ENCODE peak calls at places on chromosomes 7 and 10, in nine cellular contexts. F, G, T, R, C, W, S, Z and O are unnamed samples.

GRCh38 chr10:71773221-71773971 is at the start of gene VSIR:
- DNase-seq in R (peak; percentile 89), G (peak; percentile 94), F (peak; percentile 73), W (peak; percentile 94), T (peak; percentile 89), Z (peak; percentile 96), S (peak; percentile 95), C (peak; percentile 95), O (peak; percentile 80)

GRCh38 chr7:130733866-130734524 is at the start of gene KLF14:
- DNase-seq in R (no peak), W (no peak), C (peak; percentile 20), S (peak; percentile 75), T (peak; percentile 37), Z (peak; percentile 50), F (peak; percentile 14), G (peak; percentile 17), O (no peak)

GRCh38 chr7:31061185-31061584 is 9.1 kb downstream of the ADCYAP1R1 start:
- DNase-seq in R (no peak), F (no peak), S (no peak), G (no peak), Z (no peak), C (no peak), W (no peak), T (no peak), O (no peak)

GRCh38 chr10:127405221-127405620 is 143.9 kb upstream of the NPS start:
- DNase-seq in S (no peak), C (no peak), W (no peak), G (no peak), T (no peak), Z (no peak), R (no peak), F (peak; percentile 24), O (peak; percentile 45)

GRCh38 chr10:25627606-25628005 is 306.4 kb upstream of the MYO3A start:
- DNase-seq in F (no peak), Z (no peak), R (no peak), T (no peak), C (no peak), S (no peak), W (no peak), G (no peak), O (no peak)

GRCh38 chr10:22978287-22978686 is 50.4 kb downstream of the ARMC3 start:
- DNase-seq in T (no peak), C (no peak), G (no peak), W (no peak), S (no peak), Z (no peak), R (no peak), F (no peak), O (no peak)

GRCh38 chr7:32928785-32929184 is 28.5 kb upstream of the FKBP9 start:
- DNase-seq in R (no peak), C (no peak), F (no peak), Z (no peak), W (no peak), G (no peak), S (no peak), T (no peak), O (no peak)

GRCh38 chr7:157271991-157272324 is 64.8 kb upstream of the DNAJB6 start:
- DNase-seq in G (peak; percentile 54), R (no peak), T (peak; percentile 80), Z (no peak), F (peak; percentile 98), W (peak; percentile 99), S (peak; percentile 55), C (peak; percentile 83), O (peak; percentile 95)

GRCh38 chr10:114547056-114547455 is 111.0 kb downstream of the ABLIM1 start:
- DNase-seq in R (no peak), W (no peak), C (no peak), Z (no peak), S (no peak), G (no peak), F (no peak), T (no peak), O (peak; percentile 49)

GRCh38 chr10:97771055-97771811 is 566 bp downstream of the SFRP5 start:
- DNase-seq in W (peak; percentile 8), F (peak; percentile 19), G (no peak), R (peak; percentile 37), Z (peak; percentile 24), C (no peak), T (no peak), S (no peak), O (no peak)

GRCh38 chr7:158814637-158815036 is 14.7 kb downstream of the ESYT2 start:
- DNase-seq in T (no peak), C (no peak), R (peak; percentile 76), S (no peak), F (no peak), G (no peak), W (no peak), Z (peak; percentile 33), O (no peak)

GRCh38 chr10:36437367-36437766 is 688.0 kb upstream of the ANKRD30A start:
- DNase-seq in S (no peak), F (no peak), Z (no peak), T (no peak), G (no peak), W (no peak), R (no peak), C (no peak), O (no peak)

GRCh38 chr7:10973942-10974716 is 457 bp downstream of the PHF14 start:
- DNase-seq in F (peak; percentile 39), C (peak; percentile 38), W (peak; percentile 29), Z (peak; percentile 35), T (peak; percentile 37), G (peak; percentile 37), S (peak; percentile 47), R (peak; percentile 33), O (peak; percentile 21)

GRCh38 chr7:66627151-66627681 is 1.5 kb upstream of the KCTD7 start:
- DNase-seq in S (peak; percentile 38), W (no peak), F (no peak), G (no peak), C (peak; percentile 54), T (no peak), R (peak; percentile 16), Z (no peak), O (no peak)

GRCh38 chr10:100374137-100374655 is 27.2 kb downstream of the SCD start:
- DNase-seq in W (no peak), R (no peak), Z (no peak), S (no peak), T (no peak), F (no peak), G (no peak), C (no peak), O (no peak)

GRCh38 chr10:49118450-49118849 is 3.1 kb upstream of the VSTM4 start:
- DNase-seq in S (no peak), R (no peak), F (no peak), T (no peak), G (no peak), Z (no peak), W (no peak), C (no peak), O (no peak)

GRCh38 chr10:130392031-130392430 is 255.8 kb downstream of the GLRX3 start:
- DNase-seq in R (no peak), F (no peak), G (no peak), W (no peak), S (no peak), T (no peak), C (no peak), Z (no peak), O (no peak)

GRCh38 chr10:128605180-128605579 is 479.0 kb upstream of the MKI67 start:
- DNase-seq in T (no peak), Z (no peak), G (no peak), C (no peak), S (no peak), W (no peak), F (no peak), R (no peak), O (no peak)

GRCh38 chr7:74479961-74480829 is 26.5 kb downstream of the GTF2IRD1 start:
- DNase-seq in G (peak; percentile 79), C (peak; percentile 76), T (peak; percentile 90), W (peak; percentile 63), S (peak; percentile 57), F (peak; percentile 85), R (no peak), Z (no peak), O (peak; percentile 69)

GRCh38 chr10:16156681-16157080 is 280.1 kb upstream of the PTER start:
- DNase-seq in Z (no peak), C (no peak), F (no peak), T (no peak), S (no peak), G (no peak), W (no peak), R (no peak), O (no peak)